ENCODE peak calls at places on chromosomes 13 and 19, in eight cellular contexts. One of them, this sample, is unnamed.

GRCh38 chr19:15213715-15214381 is 13.1 kb upstream of the NOTCH3 start:
- DNase-seq in germinal center: no peak
- DNase-seq in effector memory CD4-positive, alpha-beta T cell: no peak
- DNase-seq in stimulated activated CD8-positive, alpha-beta memory T cell treated with anti-CD3 and anti-CD28 coated beads, Interleukin-4, amount 100 ng/mL, for 1 hour: no peak
- DNase-seq in neural crest cell: no peak
- DNase-seq in HT1080: no peak
- DNase-seq in ACHN: no peak
- DNase-seq in H9: no peak
- DNase-seq in this sample: no peak

GRCh38 chr19:49932041-49932451 is 2.7 kb upstream of the NUP62 start:
- DNase-seq in germinal center: no peak
- DNase-seq in effector memory CD4-positive, alpha-beta T cell: no peak
- DNase-seq in stimulated activated CD8-positive, alpha-beta memory T cell treated with anti-CD3 and anti-CD28 coated beads, Interleukin-4, amount 100 ng/mL, for 1 hour: no peak
- DNase-seq in neural crest cell: no peak
- DNase-seq in HT1080: no peak
- DNase-seq in ACHN: no peak
- DNase-seq in H9: no peak
- DNase-seq in this sample: no peak

GRCh38 chr19:58581227-58582141 is 8.3 kb upstream of the MZF1 start:
- DNase-seq in germinal center: peak; percentile 83
- DNase-seq in effector memory CD4-positive, alpha-beta T cell: peak; percentile 78
- DNase-seq in stimulated activated CD8-positive, alpha-beta memory T cell treated with anti-CD3 and anti-CD28 coated beads, Interleukin-4, amount 100 ng/mL, for 1 hour: peak; percentile 73
- DNase-seq in neural crest cell: peak; percentile 92
- DNase-seq in HT1080: peak; percentile 64
- DNase-seq in ACHN: no peak
- DNase-seq in H9: peak; percentile 96
- DNase-seq in this sample: peak; percentile 54

GRCh38 chr19:13153627-13154240 is 3.5 kb downstream of the IER2 start:
- DNase-seq in germinal center: peak; percentile 30
- DNase-seq in effector memory CD4-positive, alpha-beta T cell: no peak
- DNase-seq in stimulated activated CD8-positive, alpha-beta memory T cell treated with anti-CD3 and anti-CD28 coated beads, Interleukin-4, amount 100 ng/mL, for 1 hour: no peak
- DNase-seq in neural crest cell: no peak
- DNase-seq in HT1080: no peak
- DNase-seq in ACHN: peak; percentile 25
- DNase-seq in H9: no peak
- DNase-seq in this sample: no peak

GRCh38 chr13:77514336-77514726 is 21.2 kb upstream of the SCEL start:
- DNase-seq in germinal center: no peak
- DNase-seq in effector memory CD4-positive, alpha-beta T cell: no peak
- DNase-seq in stimulated activated CD8-positive, alpha-beta memory T cell treated with anti-CD3 and anti-CD28 coated beads, Interleukin-4, amount 100 ng/mL, for 1 hour: no peak
- DNase-seq in neural crest cell: no peak
- DNase-seq in HT1080: no peak
- DNase-seq in ACHN: no peak
- DNase-seq in H9: no peak
- DNase-seq in this sample: no peak

GRCh38 chr19:7561229-7561806 is 25.8 kb downstream of the PNPLA6 start:
- DNase-seq in germinal center: no peak
- DNase-seq in effector memory CD4-positive, alpha-beta T cell: no peak
- DNase-seq in stimulated activated CD8-positive, alpha-beta memory T cell treated with anti-CD3 and anti-CD28 coated beads, Interleukin-4, amount 100 ng/mL, for 1 hour: no peak
- DNase-seq in neural crest cell: no peak
- DNase-seq in HT1080: no peak
- DNase-seq in ACHN: no peak
- DNase-seq in H9: no peak
- DNase-seq in this sample: no peak

GRCh38 chr13:96089749-96090239 is at the start of gene HS6ST3:
- DNase-seq in germinal center: peak; percentile 17
- DNase-seq in effector memory CD4-positive, alpha-beta T cell: no peak
- DNase-seq in stimulated activated CD8-positive, alpha-beta memory T cell treated with anti-CD3 and anti-CD28 coated beads, Interleukin-4, amount 100 ng/mL, for 1 hour: no peak
- DNase-seq in neural crest cell: peak; percentile 20
- DNase-seq in HT1080: peak; percentile 34
- DNase-seq in ACHN: peak; percentile 13
- DNase-seq in H9: peak; percentile 79
- DNase-seq in this sample: no peak

GRCh38 chr13:50950808-50951207 is 41.2 kb downstream of the RNASEH2B start:
- DNase-seq in germinal center: no peak
- DNase-seq in effector memory CD4-positive, alpha-beta T cell: no peak
- DNase-seq in stimulated activated CD8-positive, alpha-beta memory T cell treated with anti-CD3 and anti-CD28 coated beads, Interleukin-4, amount 100 ng/mL, for 1 hour: no peak
- DNase-seq in neural crest cell: no peak
- DNase-seq in HT1080: no peak
- DNase-seq in ACHN: no peak
- DNase-seq in H9: no peak
- DNase-seq in this sample: no peak

GRCh38 chr13:51113969-51114368 is 2.9 kb upstream of the C13orf42 start:
- DNase-seq in germinal center: no peak
- DNase-seq in effector memory CD4-positive, alpha-beta T cell: no peak
- DNase-seq in stimulated activated CD8-positive, alpha-beta memory T cell treated with anti-CD3 and anti-CD28 coated beads, Interleukin-4, amount 100 ng/mL, for 1 hour: no peak
- DNase-seq in neural crest cell: no peak
- DNase-seq in HT1080: no peak
- DNase-seq in ACHN: no peak
- DNase-seq in H9: no peak
- DNase-seq in this sample: no peak

GRCh38 chr13:59970847-59971246 is 192.9 kb downstream of the DIAPH3 start:
- DNase-seq in germinal center: no peak
- DNase-seq in effector memory CD4-positive, alpha-beta T cell: no peak
- DNase-seq in stimulated activated CD8-positive, alpha-beta memory T cell treated with anti-CD3 and anti-CD28 coated beads, Interleukin-4, amount 100 ng/mL, for 1 hour: no peak
- DNase-seq in neural crest cell: no peak
- DNase-seq in HT1080: no peak
- DNase-seq in ACHN: no peak
- DNase-seq in H9: peak; percentile 45
- DNase-seq in this sample: no peak

GRCh38 chr19:47819841-47820244 is 1.9 kb upstream of the CRX start:
- DNase-seq in germinal center: no peak
- DNase-seq in effector memory CD4-positive, alpha-beta T cell: no peak
- DNase-seq in stimulated activated CD8-positive, alpha-beta memory T cell treated with anti-CD3 and anti-CD28 coated beads, Interleukin-4, amount 100 ng/mL, for 1 hour: no peak
- DNase-seq in neural crest cell: no peak
- DNase-seq in HT1080: no peak
- DNase-seq in ACHN: no peak
- DNase-seq in H9: peak; percentile 64
- DNase-seq in this sample: peak; percentile 36

GRCh38 chr13:103006706-103007426 is 59.4 kb downstream of the SLC10A2 start:
- DNase-seq in germinal center: peak; percentile 19
- DNase-seq in effector memory CD4-positive, alpha-beta T cell: no peak
- DNase-seq in stimulated activated CD8-positive, alpha-beta memory T cell treated with anti-CD3 and anti-CD28 coated beads, Interleukin-4, amount 100 ng/mL, for 1 hour: no peak
- DNase-seq in neural crest cell: no peak
- DNase-seq in HT1080: no peak
- DNase-seq in ACHN: no peak
- DNase-seq in H9: no peak
- DNase-seq in this sample: no peak

GRCh38 chr13:99075268-99076191 is 97.7 kb upstream of the DOCK9 start:
- DNase-seq in germinal center: peak; percentile 42
- DNase-seq in effector memory CD4-positive, alpha-beta T cell: no peak
- DNase-seq in stimulated activated CD8-positive, alpha-beta memory T cell treated with anti-CD3 and anti-CD28 coated beads, Interleukin-4, amount 100 ng/mL, for 1 hour: no peak
- DNase-seq in neural crest cell: no peak
- DNase-seq in HT1080: no peak
- DNase-seq in ACHN: no peak
- DNase-seq in H9: no peak
- DNase-seq in this sample: no peak

GRCh38 chr19:3976495-3977241 is 5.8 kb upstream of the DAPK3 start:
- DNase-seq in germinal center: no peak
- DNase-seq in effector memory CD4-positive, alpha-beta T cell: no peak
- DNase-seq in stimulated activated CD8-positive, alpha-beta memory T cell treated with anti-CD3 and anti-CD28 coated beads, Interleukin-4, amount 100 ng/mL, for 1 hour: no peak
- DNase-seq in neural crest cell: no peak
- DNase-seq in HT1080: no peak
- DNase-seq in ACHN: peak; percentile 73
- DNase-seq in H9: peak; percentile 34
- DNase-seq in this sample: no peak

GRCh38 chr13:72043361-72043760 is 176.4 kb upstream of the DACH1 start:
- DNase-seq in germinal center: no peak
- DNase-seq in effector memory CD4-positive, alpha-beta T cell: no peak
- DNase-seq in stimulated activated CD8-positive, alpha-beta memory T cell treated with anti-CD3 and anti-CD28 coated beads, Interleukin-4, amount 100 ng/mL, for 1 hour: no peak
- DNase-seq in neural crest cell: no peak
- DNase-seq in HT1080: no peak
- DNase-seq in ACHN: no peak
- DNase-seq in H9: no peak
- DNase-seq in this sample: no peak

GRCh38 chr19:51803529-51803928 is 8.6 kb downstream of the FPR3 start:
- DNase-seq in germinal center: no peak
- DNase-seq in effector memory CD4-positive, alpha-beta T cell: no peak
- DNase-seq in stimulated activated CD8-positive, alpha-beta memory T cell treated with anti-CD3 and anti-CD28 coated beads, Interleukin-4, amount 100 ng/mL, for 1 hour: no peak
- DNase-seq in neural crest cell: no peak
- DNase-seq in HT1080: no peak
- DNase-seq in ACHN: no peak
- DNase-seq in H9: no peak
- DNase-seq in this sample: no peak

GRCh38 chr19:33054623-33055022 is 10.1 kb downstream of the RHPN2 start:
- DNase-seq in germinal center: no peak
- DNase-seq in effector memory CD4-positive, alpha-beta T cell: no peak
- DNase-seq in stimulated activated CD8-positive, alpha-beta memory T cell treated with anti-CD3 and anti-CD28 coated beads, Interleukin-4, amount 100 ng/mL, for 1 hour: no peak
- DNase-seq in neural crest cell: no peak
- DNase-seq in HT1080: no peak
- DNase-seq in ACHN: no peak
- DNase-seq in H9: no peak
- DNase-seq in this sample: no peak

GRCh38 chr19:15529774-15530372 is 21.5 kb downstream of the CYP4F22 start:
- DNase-seq in germinal center: no peak
- DNase-seq in effector memory CD4-positive, alpha-beta T cell: no peak
- DNase-seq in stimulated activated CD8-positive, alpha-beta memory T cell treated with anti-CD3 and anti-CD28 coated beads, Interleukin-4, amount 100 ng/mL, for 1 hour: no peak
- DNase-seq in neural crest cell: no peak
- DNase-seq in HT1080: peak; percentile 46
- DNase-seq in ACHN: no peak
- DNase-seq in H9: no peak
- DNase-seq in this sample: no peak

GRCh38 chr19:36939153-36939552 is 23.0 kb downstream of the ZNF568 start:
- DNase-seq in germinal center: no peak
- DNase-seq in effector memory CD4-positive, alpha-beta T cell: no peak
- DNase-seq in stimulated activated CD8-positive, alpha-beta memory T cell treated with anti-CD3 and anti-CD28 coated beads, Interleukin-4, amount 100 ng/mL, for 1 hour: no peak
- DNase-seq in neural crest cell: no peak
- DNase-seq in HT1080: no peak
- DNase-seq in ACHN: no peak
- DNase-seq in H9: no peak
- DNase-seq in this sample: no peak

GRCh38 chr13:18959229-18959628 is 222.4 kb downstream of the TUBA3C start:
- DNase-seq in germinal center: no peak
- DNase-seq in effector memory CD4-positive, alpha-beta T cell: no peak
- DNase-seq in stimulated activated CD8-positive, alpha-beta memory T cell treated with anti-CD3 and anti-CD28 coated beads, Interleukin-4, amount 100 ng/mL, for 1 hour: no peak
- DNase-seq in neural crest cell: no peak
- DNase-seq in HT1080: no peak
- DNase-seq in ACHN: no peak
- DNase-seq in H9: no peak
- DNase-seq in this sample: no peak

GRCh38 chr19:23802290-23802689 is 43.6 kb upstream of the ZNF681 start:
- DNase-seq in germinal center: no peak
- DNase-seq in effector memory CD4-positive, alpha-beta T cell: no peak
- DNase-seq in stimulated activated CD8-positive, alpha-beta memory T cell treated with anti-CD3 and anti-CD28 coated beads, Interleukin-4, amount 100 ng/mL, for 1 hour: no peak
- DNase-seq in neural crest cell: no peak
- DNase-seq in HT1080: no peak
- DNase-seq in ACHN: no peak
- DNase-seq in H9: no peak
- DNase-seq in this sample: no peak

GRCh38 chr19:17171874-17172273 is 43.3 kb upstream of the USE1 start:
- DNase-seq in germinal center: no peak
- DNase-seq in effector memory CD4-positive, alpha-beta T cell: no peak
- DNase-seq in stimulated activated CD8-positive, alpha-beta memory T cell treated with anti-CD3 and anti-CD28 coated beads, Interleukin-4, amount 100 ng/mL, for 1 hour: no peak
- DNase-seq in neural crest cell: no peak
- DNase-seq in HT1080: no peak
- DNase-seq in ACHN: no peak
- DNase-seq in H9: no peak
- DNase-seq in this sample: no peak

GRCh38 chr13:30792257-30793000 is 57.1 kb downstream of the ALOX5AP start:
- DNase-seq in germinal center: no peak
- DNase-seq in effector memory CD4-positive, alpha-beta T cell: no peak
- DNase-seq in stimulated activated CD8-positive, alpha-beta memory T cell treated with anti-CD3 and anti-CD28 coated beads, Interleukin-4, amount 100 ng/mL, for 1 hour: no peak
- DNase-seq in neural crest cell: no peak
- DNase-seq in HT1080: peak; percentile 92
- DNase-seq in ACHN: peak; percentile 89
- DNase-seq in H9: peak; percentile 50
- DNase-seq in this sample: peak; percentile 94

GRCh38 chr19:16247353-16248182 is 49.9 kb downstream of the AP1M1 start:
- DNase-seq in germinal center: peak; percentile 85
- DNase-seq in effector memory CD4-positive, alpha-beta T cell: peak; percentile 69
- DNase-seq in stimulated activated CD8-positive, alpha-beta memory T cell treated with anti-CD3 and anti-CD28 coated beads, Interleukin-4, amount 100 ng/mL, for 1 hour: peak; percentile 77
- DNase-seq in neural crest cell: peak; percentile 97
- DNase-seq in HT1080: peak; percentile 77
- DNase-seq in ACHN: peak; percentile 70
- DNase-seq in H9: peak; percentile 93
- DNase-seq in this sample: peak; percentile 17

GRCh38 chr19:35063940-35064818 is 22.7 kb downstream of the HPN start:
- DNase-seq in germinal center: no peak
- DNase-seq in effector memory CD4-positive, alpha-beta T cell: no peak
- DNase-seq in stimulated activated CD8-positive, alpha-beta memory T cell treated with anti-CD3 and anti-CD28 coated beads, Interleukin-4, amount 100 ng/mL, for 1 hour: no peak
- DNase-seq in neural crest cell: no peak
- DNase-seq in HT1080: peak; percentile 60
- DNase-seq in ACHN: peak; percentile 9
- DNase-seq in H9: no peak
- DNase-seq in this sample: peak; percentile 41

GRCh38 chr19:3852614-3853254 is 16.1 kb downstream of the ZFR2 start:
- DNase-seq in germinal center: no peak
- DNase-seq in effector memory CD4-positive, alpha-beta T cell: no peak
- DNase-seq in stimulated activated CD8-positive, alpha-beta memory T cell treated with anti-CD3 and anti-CD28 coated beads, Interleukin-4, amount 100 ng/mL, for 1 hour: no peak
- DNase-seq in neural crest cell: no peak
- DNase-seq in HT1080: peak; percentile 89
- DNase-seq in ACHN: peak; percentile 96
- DNase-seq in H9: no peak
- DNase-seq in this sample: peak; percentile 26

GRCh38 chr19:17148130-17148529 is 67.0 kb upstream of the USE1 start:
- DNase-seq in germinal center: no peak
- DNase-seq in effector memory CD4-positive, alpha-beta T cell: no peak
- DNase-seq in stimulated activated CD8-positive, alpha-beta memory T cell treated with anti-CD3 and anti-CD28 coated beads, Interleukin-4, amount 100 ng/mL, for 1 hour: no peak
- DNase-seq in neural crest cell: no peak
- DNase-seq in HT1080: no peak
- DNase-seq in ACHN: no peak
- DNase-seq in H9: no peak
- DNase-seq in this sample: no peak

GRCh38 chr19:16233081-16233776 is 35.5 kb downstream of the AP1M1 start:
- DNase-seq in germinal center: no peak
- DNase-seq in effector memory CD4-positive, alpha-beta T cell: no peak
- DNase-seq in stimulated activated CD8-positive, alpha-beta memory T cell treated with anti-CD3 and anti-CD28 coated beads, Interleukin-4, amount 100 ng/mL, for 1 hour: no peak
- DNase-seq in neural crest cell: no peak
- DNase-seq in HT1080: no peak
- DNase-seq in ACHN: no peak
- DNase-seq in H9: no peak
- DNase-seq in this sample: no peak

GRCh38 chr13:49641810-49642291 is 13.5 kb downstream of the ARL11 start:
- DNase-seq in germinal center: no peak
- DNase-seq in effector memory CD4-positive, alpha-beta T cell: no peak
- DNase-seq in stimulated activated CD8-positive, alpha-beta memory T cell treated with anti-CD3 and anti-CD28 coated beads, Interleukin-4, amount 100 ng/mL, for 1 hour: no peak
- DNase-seq in neural crest cell: no peak
- DNase-seq in HT1080: peak; percentile 55
- DNase-seq in ACHN: no peak
- DNase-seq in H9: no peak
- DNase-seq in this sample: no peak

GRCh38 chr19:48737360-48737998 is 2.9 kb downstream of the RASIP1 start:
- DNase-seq in germinal center: no peak
- DNase-seq in effector memory CD4-positive, alpha-beta T cell: no peak
- DNase-seq in stimulated activated CD8-positive, alpha-beta memory T cell treated with anti-CD3 and anti-CD28 coated beads, Interleukin-4, amount 100 ng/mL, for 1 hour: no peak
- DNase-seq in neural crest cell: no peak
- DNase-seq in HT1080: no peak
- DNase-seq in ACHN: no peak
- DNase-seq in H9: peak; percentile 95
- DNase-seq in this sample: no peak

GRCh38 chr19:18939922-18940775 is 868 bp downstream of the HOMER3 start:
- DNase-seq in germinal center: no peak
- DNase-seq in effector memory CD4-positive, alpha-beta T cell: no peak
- DNase-seq in stimulated activated CD8-positive, alpha-beta memory T cell treated with anti-CD3 and anti-CD28 coated beads, Interleukin-4, amount 100 ng/mL, for 1 hour: no peak
- DNase-seq in neural crest cell: peak; percentile 35
- DNase-seq in HT1080: peak; percentile 46
- DNase-seq in ACHN: peak; percentile 64
- DNase-seq in H9: peak; percentile 77
- DNase-seq in this sample: no peak

GRCh38 chr19:15562861-15563260 is 52.2 kb upstream of the CYP4F8 start:
- DNase-seq in germinal center: no peak
- DNase-seq in effector memory CD4-positive, alpha-beta T cell: no peak
- DNase-seq in stimulated activated CD8-positive, alpha-beta memory T cell treated with anti-CD3 and anti-CD28 coated beads, Interleukin-4, amount 100 ng/mL, for 1 hour: no peak
- DNase-seq in neural crest cell: no peak
- DNase-seq in HT1080: no peak
- DNase-seq in ACHN: no peak
- DNase-seq in H9: no peak
- DNase-seq in this sample: no peak

GRCh38 chr13:28735481-28736029 is 16.8 kb upstream of the SLC46A3 start:
- DNase-seq in germinal center: no peak
- DNase-seq in effector memory CD4-positive, alpha-beta T cell: no peak
- DNase-seq in stimulated activated CD8-positive, alpha-beta memory T cell treated with anti-CD3 and anti-CD28 coated beads, Interleukin-4, amount 100 ng/mL, for 1 hour: no peak
- DNase-seq in neural crest cell: no peak
- DNase-seq in HT1080: no peak
- DNase-seq in ACHN: no peak
- DNase-seq in H9: no peak
- DNase-seq in this sample: no peak

GRCh38 chr13:59834801-59835200 is 328.9 kb downstream of the DIAPH3 start:
- DNase-seq in germinal center: no peak
- DNase-seq in effector memory CD4-positive, alpha-beta T cell: no peak
- DNase-seq in stimulated activated CD8-positive, alpha-beta memory T cell treated with anti-CD3 and anti-CD28 coated beads, Interleukin-4, amount 100 ng/mL, for 1 hour: no peak
- DNase-seq in neural crest cell: no peak
- DNase-seq in HT1080: peak; percentile 29
- DNase-seq in ACHN: no peak
- DNase-seq in H9: no peak
- DNase-seq in this sample: no peak